ENCODE peak calls at places on chromosomes 16 and 17, in seven cellular contexts. O is NCI-H187, A is stromal cell of bone marrow, U is left ventricle myocardium inferior, Z is T-helper 9 cell, Q is KBM-7, C is heart right ventricle. G is an unnamed sample.

GRCh38 chr17:31052187-31052889 is 42.4 kb upstream of the NF1 start:
- DNase-seq in O (no peak), A (peak), U (peak), Z (no peak), Q (peak), C (peak), G (no peak)

GRCh38 chr17:50653738-50654137 is 19.1 kb downstream of the ABCC3 start:
- DNase-seq in O (no peak), A (no peak), U (no peak), Z (no peak), Q (no peak), C (no peak), G (no peak)

GRCh38 chr16:3950343-3951193 is 70.1 kb upstream of the CREBBP start:
- DNase-seq in O (no peak), A (peak), U (peak), Z (no peak), Q (no peak), C (peak), G (no peak)

GRCh38 chr17:48555183-48555615 is 10.3 kb upstream of the HOXB2 start:
- DNase-seq in O (no peak), A (peak), U (no peak), Z (no peak), Q (no peak), C (no peak), G (no peak)

GRCh38 chr16:74768239-74768638 is 6.4 kb downstream of the FA2H start:
- DNase-seq in O (no peak), A (no peak), U (no peak), Z (no peak), Q (no peak), C (no peak), G (no peak)

GRCh38 chr16:68265078-68265925 is 976 bp downstream of the SLC7A6 start:
- DNase-seq in O (no peak), A (peak), U (peak), Z (peak), Q (peak), C (peak), G (no peak)

GRCh38 chr16:15970743-15971434 is 21.5 kb downstream of the ABCC1 start:
- DNase-seq in O (no peak), A (no peak), U (no peak), Z (no peak), Q (no peak), C (no peak), G (no peak)

GRCh38 chr16:56506941-56507340 is 12.9 kb downstream of the BBS2 start:
- DNase-seq in O (no peak), A (peak), U (no peak), Z (no peak), Q (no peak), C (no peak), G (no peak)

GRCh38 chr17:42979511-42980273 is at the start of gene PTGES3L:
- DNase-seq in O (no peak), A (no peak), U (peak), Z (no peak), Q (no peak), C (peak), G (no peak)

GRCh38 chr17:42002792-42003301 is 14.4 kb downstream of the DNAJC7 start:
- DNase-seq in O (no peak), A (no peak), U (no peak), Z (no peak), Q (no peak), C (no peak), G (no peak)

GRCh38 chr16:82603784-82604411 is 22.9 kb upstream of the CDH13 start:
- DNase-seq in O (no peak), A (peak), U (peak), Z (no peak), Q (no peak), C (peak), G (no peak)

GRCh38 chr17:46193246-46193625 is at the start of gene KANSL1:
- DNase-seq in O (peak), A (peak), U (peak), Z (peak), Q (peak), C (peak), G (peak)

GRCh38 chr16:58507195-58507962 is 7.4 kb downstream of the NDRG4 start:
- DNase-seq in O (no peak), A (no peak), U (no peak), Z (no peak), Q (peak), C (no peak), G (no peak)

GRCh38 chr17:14019186-14019956 is 49.9 kb upstream of the COX10 start:
- DNase-seq in O (no peak), A (peak), U (no peak), Z (no peak), Q (peak), C (no peak), G (no peak)

GRCh38 chr17:16215273-16215964 is at the start of gene NCOR1:
- DNase-seq in O (peak), A (peak), U (peak), Z (peak), Q (peak), C (peak), G (peak)

GRCh38 chr17:66967867-66968543 is 3.5 kb downstream of the CACNG4 start:
- DNase-seq in O (no peak), A (no peak), U (no peak), Z (no peak), Q (no peak), C (no peak), G (no peak)

GRCh38 chr17:77019955-77020379 is 120.8 kb upstream of the SEC14L1 start:
- DNase-seq in O (no peak), A (peak), U (no peak), Z (no peak), Q (no peak), C (no peak), G (no peak)

GRCh38 chr17:55730808-55731207 is 8.1 kb upstream of the TMEM100 start:
- DNase-seq in O (no peak), A (no peak), U (no peak), Z (no peak), Q (no peak), C (no peak), G (no peak)

GRCh38 chr17:66372182-66372581 is 69.8 kb downstream of the PRKCA start:
- DNase-seq in O (no peak), A (no peak), U (no peak), Z (no peak), Q (no peak), C (no peak), G (no peak)

GRCh38 chr16:89256651-89257254 is 39.2 kb downstream of the ZNF778 start:
- DNase-seq in O (no peak), A (peak), U (peak), Z (peak), Q (no peak), C (no peak), G (peak)

GRCh38 chr16:86878290-86879160 is 300.2 kb downstream of the FOXL1 start:
- DNase-seq in O (no peak), A (no peak), U (no peak), Z (no peak), Q (no peak), C (no peak), G (no peak)

GRCh38 chr17:10616502-10617119 is 40.5 kb downstream of the MYH3 start:
- DNase-seq in O (no peak), A (peak), U (peak), Z (peak), Q (peak), C (peak), G (peak)

GRCh38 chr16:56708821-56709685 is 20.9 kb upstream of the NUP93 start:
- DNase-seq in O (no peak), A (no peak), U (no peak), Z (no peak), Q (no peak), C (no peak), G (no peak)

GRCh38 chr16:72905581-72905980 is 142.3 kb downstream of the ZFHX3 start:
- DNase-seq in O (no peak), A (no peak), U (no peak), Z (no peak), Q (no peak), C (no peak), G (no peak)

GRCh38 chr17:67602974-67603373 is 114.8 kb upstream of the NOL11 start:
- DNase-seq in O (no peak), A (no peak), U (no peak), Z (peak), Q (peak), C (no peak), G (no peak)

GRCh38 chr16:66649636-66650205 is 45.2 kb downstream of the CMTM3 start:
- DNase-seq in O (no peak), A (no peak), U (no peak), Z (no peak), Q (no peak), C (no peak), G (no peak)

GRCh38 chr17:55895112-55895759 is 144.4 kb downstream of the PCTP start:
- DNase-seq in O (no peak), A (no peak), U (no peak), Z (no peak), Q (no peak), C (no peak), G (no peak)

GRCh38 chr17:81207610-81208581 is 14.9 kb downstream of the CEP131 start:
- DNase-seq in O (no peak), A (no peak), U (no peak), Z (no peak), Q (no peak), C (no peak), G (no peak)

GRCh38 chr16:84604477-84605013 is 13.3 kb downstream of the COTL1 start:
- DNase-seq in O (no peak), A (no peak), U (no peak), Z (no peak), Q (no peak), C (no peak), G (no peak)

GRCh38 chr16:56350491-56351405 is 74.6 kb downstream of the AMFR start:
- DNase-seq in O (no peak), A (no peak), U (no peak), Z (no peak), Q (no peak), C (no peak), G (no peak)

GRCh38 chr17:45221997-45222272 is 250 bp downstream of the FMNL1 start:
- DNase-seq in O (no peak), A (no peak), U (no peak), Z (no peak), Q (no peak), C (no peak), G (no peak)

GRCh38 chr17:21530311-21530710 is 154.2 kb downstream of the KCNJ12 start:
- DNase-seq in O (no peak), A (no peak), U (no peak), Z (no peak), Q (no peak), C (no peak), G (no peak)

GRCh38 chr17:27760069-27760885 is 40.1 kb downstream of the NOS2 start:
- DNase-seq in O (no peak), A (no peak), U (peak), Z (peak), Q (peak), C (peak), G (peak)

GRCh38 chr17:3771140-3771539 is 29.8 kb downstream of the ITGAE start:
- DNase-seq in O (no peak), A (no peak), U (no peak), Z (no peak), Q (no peak), C (no peak), G (no peak)

GRCh38 chr17:21774263-21774662 is 81.9 kb downstream of the KCNJ18 start:
- DNase-seq in O (no peak), A (no peak), U (no peak), Z (no peak), Q (no peak), C (no peak), G (no peak)

GRCh38 chr16:4309833-4310266 is 6.0 kb upstream of the GLIS2 start:
- DNase-seq in O (no peak), A (peak), U (peak), Z (peak), Q (no peak), C (no peak), G (no peak)

G was measured in right lobe of liver.